ENCODE peak calls at places on chromosomes 13 and 19, in six cellular contexts. One of them, this sample, is unnamed.

GRCh38 chr19:18160792-18161690 is 8.1 kb downstream of the PIK3R2 start:
- DNase-seq in PC-3: peak
- DNase-seq in HCT116: no peak
- DNase-seq in GM23248: peak
- DNase-seq in GM23338: peak
- DNase-seq in neural progenitor cell: peak
- DNase-seq in this sample: peak

GRCh38 chr13:81197966-81198365 is 857.0 kb upstream of the SPRY2 start:
- DNase-seq in HCT116: no peak
- DNase-seq in neural progenitor cell: no peak
- DNase-seq in PC-3: no peak
- DNase-seq in GM23248: no peak
- DNase-seq in GM23338: no peak
- DNase-seq in this sample: no peak

GRCh38 chr19:1717970-1718264 is 35.4 kb upstream of the ONECUT3 start:
- DNase-seq in neural progenitor cell: no peak
- DNase-seq in GM23338: no peak
- DNase-seq in PC-3: no peak
- DNase-seq in GM23248: no peak
- DNase-seq in HCT116: no peak
- DNase-seq in this sample: no peak

GRCh38 chr19:13098291-13099072 is 4.2 kb downstream of the LYL1 start:
- DNase-seq in PC-3: peak
- DNase-seq in neural progenitor cell: peak
- DNase-seq in GM23338: peak
- DNase-seq in HCT116: no peak
- DNase-seq in GM23248: peak
- DNase-seq in this sample: no peak

GRCh38 chr13:41199526-41199925 is 5.2 kb upstream of the KBTBD7 start:
- DNase-seq in HCT116: no peak
- DNase-seq in GM23338: no peak
- DNase-seq in neural progenitor cell: no peak
- DNase-seq in GM23248: no peak
- DNase-seq in PC-3: no peak
- DNase-seq in this sample: no peak

GRCh38 chr19:48817585-48818124 is 6.8 kb upstream of the BCAT2 start:
- DNase-seq in neural progenitor cell: no peak
- DNase-seq in GM23248: no peak
- DNase-seq in PC-3: no peak
- DNase-seq in HCT116: no peak
- DNase-seq in GM23338: no peak
- DNase-seq in this sample: no peak

GRCh38 chr19:23770672-23771250 is 12.1 kb upstream of the ZNF681 start:
- DNase-seq in neural progenitor cell: no peak
- DNase-seq in GM23248: no peak
- DNase-seq in HCT116: no peak
- DNase-seq in PC-3: no peak
- DNase-seq in GM23338: no peak
- DNase-seq in this sample: no peak

GRCh38 chr19:7904074-7905020 is 670 bp downstream of the MAP2K7 start:
- DNase-seq in GM23338: peak
- DNase-seq in PC-3: no peak
- DNase-seq in neural progenitor cell: peak
- DNase-seq in GM23248: no peak
- DNase-seq in HCT116: no peak
- DNase-seq in this sample: peak

GRCh38 chr19:45404557-45405434 is at the start of gene PPP1R13L:
- DNase-seq in neural progenitor cell: peak
- DNase-seq in GM23338: peak
- DNase-seq in HCT116: peak
- DNase-seq in PC-3: peak
- DNase-seq in GM23248: no peak
- DNase-seq in this sample: peak

GRCh38 chr19:39473443-39473960 is 7.1 kb upstream of the TIMM50 start:
- DNase-seq in neural progenitor cell: no peak
- DNase-seq in GM23248: no peak
- DNase-seq in PC-3: no peak
- DNase-seq in GM23338: no peak
- DNase-seq in HCT116: no peak
- DNase-seq in this sample: no peak

GRCh38 chr19:49999371-50000010 is 25.7 kb downstream of the VRK3 start:
- DNase-seq in GM23248: peak
- DNase-seq in PC-3: no peak
- DNase-seq in neural progenitor cell: no peak
- DNase-seq in GM23338: no peak
- DNase-seq in HCT116: no peak
- DNase-seq in this sample: no peak

GRCh38 chr19:46976845-46977320 is 42.8 kb upstream of the NPAS1 start:
- DNase-seq in GM23248: peak
- DNase-seq in neural progenitor cell: peak
- DNase-seq in HCT116: no peak
- DNase-seq in GM23338: peak
- DNase-seq in PC-3: no peak
- DNase-seq in this sample: peak

GRCh38 chr19:6209680-6210079 is 70.1 kb downstream of the MLLT1 start:
- DNase-seq in HCT116: no peak
- DNase-seq in neural progenitor cell: no peak
- DNase-seq in GM23248: no peak
- DNase-seq in GM23338: no peak
- DNase-seq in PC-3: no peak
- DNase-seq in this sample: no peak

GRCh38 chr13:79741006-79741405 is 260.1 kb downstream of the NDFIP2 start:
- DNase-seq in GM23248: peak
- DNase-seq in PC-3: no peak
- DNase-seq in HCT116: no peak
- DNase-seq in neural progenitor cell: no peak
- DNase-seq in GM23338: no peak
- DNase-seq in this sample: peak

GRCh38 chr13:78610381-78610883 is 7.1 kb upstream of the POU4F1 start:
- DNase-seq in neural progenitor cell: no peak
- DNase-seq in HCT116: no peak
- DNase-seq in GM23248: no peak
- DNase-seq in GM23338: no peak
- DNase-seq in PC-3: peak
- DNase-seq in this sample: no peak

GRCh38 chr13:78608254-78608704 is 4.9 kb upstream of the POU4F1 start:
- DNase-seq in HCT116: no peak
- DNase-seq in neural progenitor cell: peak
- DNase-seq in PC-3: no peak
- DNase-seq in GM23338: no peak
- DNase-seq in GM23248: no peak
- DNase-seq in this sample: no peak

GRCh38 chr13:78607409-78608253 is 4.3 kb upstream of the POU4F1 start:
- DNase-seq in GM23248: no peak
- DNase-seq in neural progenitor cell: peak
- DNase-seq in GM23338: peak
- DNase-seq in HCT116: no peak
- DNase-seq in PC-3: no peak
- DNase-seq in this sample: no peak

GRCh38 chr13:78609464-78610205 is 6.3 kb upstream of the POU4F1 start:
- DNase-seq in neural progenitor cell: peak
- DNase-seq in HCT116: no peak
- DNase-seq in PC-3: no peak
- DNase-seq in GM23338: peak
- DNase-seq in GM23248: peak
- DNase-seq in this sample: no peak

DNA sequence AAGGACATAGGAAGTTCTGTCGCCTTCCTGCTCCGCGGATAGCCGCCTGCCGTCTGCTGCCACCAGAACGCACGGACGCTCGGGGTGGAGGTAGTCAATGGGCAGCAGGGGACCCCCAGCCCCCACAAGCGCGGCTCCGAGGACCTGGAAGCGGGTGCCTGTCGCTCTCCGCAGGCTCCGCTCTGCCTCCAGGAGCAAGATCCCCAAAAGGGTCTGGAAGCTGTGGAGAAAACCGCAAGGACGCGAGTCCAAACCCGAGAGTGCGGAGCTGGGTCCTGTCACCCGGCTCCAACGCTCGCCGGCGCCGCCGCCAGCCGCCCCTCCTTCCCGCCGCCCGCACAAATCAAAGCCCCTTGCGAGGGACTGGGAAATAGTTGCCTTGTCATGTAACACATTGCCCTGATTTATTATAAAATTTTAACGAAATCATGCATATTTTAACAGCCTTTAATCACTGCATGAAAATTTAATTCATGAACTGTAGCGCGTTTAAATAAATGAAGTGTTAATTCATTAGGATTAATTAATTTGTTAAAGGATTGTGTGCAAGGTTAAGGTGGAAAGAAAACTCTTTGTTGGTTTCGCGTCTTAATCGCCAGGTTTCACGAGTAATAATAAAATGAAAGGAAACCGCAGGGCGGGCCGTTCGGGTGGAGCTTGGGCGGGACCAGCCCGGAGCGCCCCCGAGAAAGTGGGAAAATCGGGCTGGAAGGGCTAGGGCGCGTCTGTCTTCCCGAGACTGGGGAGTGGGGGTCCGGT is 5.5 kb upstream of the POU4F1 start:
- DNase-seq in PC-3: no peak
- DNase-seq in HCT116: no peak
- DNase-seq in neural progenitor cell: peak
- DNase-seq in GM23248: peak
- DNase-seq in GM23338: peak
- DNase-seq in this sample: no peak
- TF ChIP-seq EZH2 in PC-3: no peak
- TF ChIP-seq EZH2 in HCT116: no peak
- TF ChIP-seq EZH2 in neural progenitor cell: peak
- TF ChIP-seq EZH2 in GM23248: peak
- TF ChIP-seq EZH2 in GM23338: peak
- TF ChIP-seq EZH2 in this sample: peak

DNA sequence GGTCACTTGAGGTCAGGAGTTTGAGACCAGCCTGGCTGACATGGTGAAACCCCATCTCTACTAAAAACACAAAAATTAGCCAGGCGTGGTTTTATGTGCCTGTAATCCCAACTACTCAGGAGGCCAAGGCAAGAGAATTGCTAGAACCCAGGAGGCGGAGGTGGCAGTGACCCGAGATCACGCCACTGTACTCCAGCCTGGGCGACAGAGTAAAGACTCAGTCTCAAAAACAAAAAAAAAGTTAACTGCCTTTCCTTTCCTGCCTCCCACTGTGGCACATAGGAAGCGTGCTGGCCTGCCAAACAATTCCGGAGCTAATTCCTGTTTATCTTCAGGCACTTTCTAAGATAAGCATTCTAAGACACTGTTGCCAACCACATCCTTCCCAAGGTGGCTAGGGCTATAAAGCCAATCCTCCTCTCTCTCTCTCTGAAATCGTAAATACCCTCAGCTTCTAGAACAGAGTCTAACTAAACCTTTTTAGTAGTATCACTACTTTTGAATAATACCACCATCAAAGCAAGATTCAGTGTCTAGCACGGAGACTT is 21.6 kb downstream of the SLC25A30 start:
- DNase-seq in GM23338: no peak
- DNase-seq in HCT116: no peak
- DNase-seq in PC-3: no peak
- DNase-seq in neural progenitor cell: no peak
- DNase-seq in GM23248: no peak
- DNase-seq in this sample: no peak
- TF ChIP-seq EZH2phosphoT487 in GM23338: no peak
- TF ChIP-seq EZH2phosphoT487 in HCT116: no peak
- TF ChIP-seq EZH2phosphoT487 in PC-3: no peak
- TF ChIP-seq EZH2phosphoT487 in neural progenitor cell: no peak
- TF ChIP-seq EZH2phosphoT487 in GM23248: no peak
- TF ChIP-seq EZH2phosphoT487 in this sample: no peak

DNA sequence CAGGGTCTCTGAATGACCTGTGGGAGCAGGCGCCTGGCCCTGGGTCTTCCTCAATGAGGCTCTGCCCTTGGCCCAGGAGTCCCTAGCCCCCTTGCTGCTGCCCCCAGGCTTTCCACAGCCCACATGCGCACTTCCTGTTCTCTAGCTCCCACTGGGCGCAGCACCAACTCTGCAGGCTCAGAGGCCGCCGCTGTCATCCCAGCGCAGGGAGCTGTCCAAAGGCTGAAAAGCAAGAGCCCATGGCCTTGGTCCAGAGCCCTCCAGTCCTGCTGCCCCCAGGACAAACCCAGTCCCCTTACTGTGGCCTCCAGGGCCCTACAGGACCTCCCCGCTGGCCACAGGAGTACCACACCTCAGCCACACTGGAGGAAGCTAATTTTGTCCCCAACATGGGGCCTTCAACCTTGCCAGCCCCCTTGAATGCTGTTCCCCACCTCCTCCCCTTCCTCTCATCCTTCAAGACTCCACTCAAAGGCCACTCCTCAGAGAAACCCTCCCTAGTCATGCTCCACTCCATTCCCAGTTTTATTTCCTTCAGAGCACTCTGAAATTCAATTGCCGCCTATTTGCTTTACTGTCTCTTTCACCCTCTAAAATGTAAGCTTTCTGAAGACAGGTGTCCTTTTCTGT is 8.0 kb upstream of the POU2F2 start:
- DNase-seq in PC-3: peak
- DNase-seq in HCT116: no peak
- DNase-seq in GM23248: peak
- DNase-seq in neural progenitor cell: peak
- DNase-seq in GM23338: peak
- DNase-seq in this sample: peak
- TF ChIP-seq EZH2 in PC-3: no peak
- TF ChIP-seq EZH2 in HCT116: no peak
- TF ChIP-seq EZH2 in GM23248: no peak
- TF ChIP-seq EZH2 in neural progenitor cell: no peak
- TF ChIP-seq EZH2 in GM23338: no peak
- TF ChIP-seq EZH2 in this sample: no peak

DNA sequence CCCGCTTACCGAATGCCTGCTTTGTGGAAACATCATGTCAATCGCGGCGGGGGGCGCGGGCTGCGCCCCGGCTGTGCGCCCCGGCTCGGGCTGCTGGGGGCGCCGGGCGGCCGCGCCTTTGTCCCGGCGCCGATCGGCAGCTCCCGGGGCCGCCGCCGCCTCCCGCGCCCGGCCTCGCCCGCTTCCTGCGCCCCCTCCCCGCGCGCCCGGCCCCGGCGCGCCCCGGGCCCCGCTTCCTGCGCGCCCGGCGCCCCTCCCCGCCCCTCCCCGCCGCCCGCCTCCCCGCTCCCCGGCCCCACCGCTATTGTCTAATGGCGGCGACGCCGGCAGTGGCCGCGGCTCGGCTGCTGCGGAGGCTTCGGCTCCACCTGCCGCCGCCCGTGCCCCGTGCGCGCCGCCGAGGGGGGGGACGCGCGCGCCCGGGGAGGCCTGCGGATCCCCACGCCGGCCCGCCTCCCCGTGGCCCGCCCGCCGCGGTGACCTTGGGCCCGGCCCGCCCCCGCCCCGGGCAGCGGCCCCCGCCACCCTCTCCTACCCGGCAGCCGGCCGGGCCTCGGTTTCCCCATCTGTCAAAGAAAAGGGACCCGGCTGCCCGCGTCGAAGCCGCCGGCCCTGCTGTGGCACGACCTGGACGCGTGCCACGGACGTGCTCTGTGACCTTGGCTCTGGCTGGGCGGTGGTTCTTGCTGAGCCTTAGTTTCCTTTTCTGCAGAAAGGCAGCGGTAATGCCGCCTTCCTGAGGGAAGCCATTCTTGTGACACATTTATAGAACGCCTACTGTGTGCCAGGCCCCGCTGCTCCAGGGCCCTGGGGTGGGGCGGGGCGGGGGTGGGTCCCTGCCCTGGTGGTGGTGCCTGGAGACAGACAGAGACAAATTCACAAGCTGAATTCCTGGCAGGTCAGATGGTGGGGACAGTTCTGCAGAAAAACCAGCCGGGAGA is at the start of gene TLE5:
- DNase-seq in PC-3: peak
- DNase-seq in neural progenitor cell: peak
- DNase-seq in HCT116: no peak
- DNase-seq in GM23338: peak
- DNase-seq in GM23248: peak
- DNase-seq in this sample: peak
- TF ChIP-seq EZH2phosphoT487 in PC-3: no peak
- TF ChIP-seq EZH2phosphoT487 in neural progenitor cell: no peak
- TF ChIP-seq EZH2phosphoT487 in HCT116: no peak
- TF ChIP-seq EZH2phosphoT487 in GM23338: no peak
- TF ChIP-seq EZH2phosphoT487 in GM23248: no peak
- TF ChIP-seq EZH2phosphoT487 in this sample: no peak

GRCh38 chr19:498977-499623 is 2.8 kb downstream of the MADCAM1 start:
- DNase-seq in GM23338: no peak
- DNase-seq in HCT116: no peak
- DNase-seq in neural progenitor cell: no peak
- DNase-seq in GM23248: no peak
- DNase-seq in PC-3: no peak
- DNase-seq in this sample: peak
- TF ChIP-seq EZH2 in GM23338: no peak
- TF ChIP-seq EZH2 in HCT116: no peak
- TF ChIP-seq EZH2 in neural progenitor cell: no peak
- TF ChIP-seq EZH2 in GM23248: no peak
- TF ChIP-seq EZH2 in PC-3: no peak
- TF ChIP-seq EZH2 in this sample: no peak